ENCODE peak calls at places on chromosome 22, in nine cellular contexts. One of them, this sample, is unnamed.

GRCh38 chr22:27973851-27974250 is 54.8 kb upstream of the PITPNB start:
- DNase-seq in right atrium auricular region: no peak
- DNase-seq in body of pancreas: no peak
- DNase-seq in esophagus squamous epithelium: no peak
- DNase-seq in aorta: no peak
- DNase-seq in PC-3: no peak
- DNase-seq in adrenal gland: no peak
- DNase-seq in SJSA1: no peak
- DNase-seq in HepG2: no peak
- DNase-seq in this sample: no peak

GRCh38 chr22:50696799-50697561 is 24.4 kb downstream of the SHANK3 start:
- DNase-seq in right atrium auricular region: no peak
- DNase-seq in body of pancreas: peak; percentile 20
- DNase-seq in esophagus squamous epithelium: no peak
- DNase-seq in aorta: peak; percentile 76
- DNase-seq in PC-3: peak; percentile 8
- DNase-seq in adrenal gland: no peak
- DNase-seq in SJSA1: no peak
- DNase-seq in HepG2: no peak
- DNase-seq in this sample: peak; percentile 10

GRCh38 chr22:42214625-42215415 is 55.6 kb downstream of the TCF20 start:
- DNase-seq in right atrium auricular region: no peak
- DNase-seq in body of pancreas: no peak
- DNase-seq in esophagus squamous epithelium: no peak
- DNase-seq in aorta: no peak
- DNase-seq in PC-3: no peak
- DNase-seq in adrenal gland: peak; percentile 50
- DNase-seq in SJSA1: no peak
- DNase-seq in HepG2: no peak
- DNase-seq in this sample: no peak

GRCh38 chr22:34645375-34645774 is 420.6 kb upstream of the ISX start:
- DNase-seq in right atrium auricular region: no peak
- DNase-seq in body of pancreas: no peak
- DNase-seq in esophagus squamous epithelium: no peak
- DNase-seq in aorta: no peak
- DNase-seq in PC-3: no peak
- DNase-seq in adrenal gland: no peak
- DNase-seq in SJSA1: no peak
- DNase-seq in HepG2: peak; percentile 5
- DNase-seq in this sample: no peak

GRCh38 chr22:36577019-36577418 is 48.1 kb upstream of the EIF3D start:
- DNase-seq in right atrium auricular region: no peak
- DNase-seq in body of pancreas: no peak
- DNase-seq in esophagus squamous epithelium: no peak
- DNase-seq in aorta: no peak
- DNase-seq in PC-3: peak; percentile 90
- DNase-seq in adrenal gland: no peak
- DNase-seq in SJSA1: peak; percentile 88
- DNase-seq in HepG2: peak; percentile 3
- DNase-seq in this sample: peak; percentile 83

GRCh38 chr22:24996420-24996952 is 44.0 kb downstream of the KIAA1671 start:
- DNase-seq in right atrium auricular region: no peak
- DNase-seq in body of pancreas: no peak
- DNase-seq in esophagus squamous epithelium: no peak
- DNase-seq in aorta: no peak
- DNase-seq in PC-3: peak; percentile 75
- DNase-seq in adrenal gland: no peak
- DNase-seq in SJSA1: peak; percentile 52
- DNase-seq in HepG2: no peak
- DNase-seq in this sample: peak; percentile 60

GRCh38 chr22:40405178-40406062 is 35.0 kb downstream of the SGSM3 start:
- DNase-seq in right atrium auricular region: no peak
- DNase-seq in body of pancreas: no peak
- DNase-seq in esophagus squamous epithelium: no peak
- DNase-seq in aorta: peak; percentile 66
- DNase-seq in PC-3: no peak
- DNase-seq in adrenal gland: no peak
- DNase-seq in SJSA1: peak; percentile 44
- DNase-seq in HepG2: no peak
- DNase-seq in this sample: no peak

GRCh38 chr22:29945435-29945834 is 62.5 kb downstream of the MTMR3 start:
- DNase-seq in right atrium auricular region: no peak
- DNase-seq in body of pancreas: no peak
- DNase-seq in esophagus squamous epithelium: no peak
- DNase-seq in aorta: no peak
- DNase-seq in PC-3: no peak
- DNase-seq in adrenal gland: no peak
- DNase-seq in SJSA1: no peak
- DNase-seq in HepG2: no peak
- DNase-seq in this sample: no peak

GRCh38 chr22:42294034-42294985 is 23.9 kb upstream of the TCF20 start:
- DNase-seq in right atrium auricular region: no peak
- DNase-seq in body of pancreas: peak; percentile 55
- DNase-seq in esophagus squamous epithelium: no peak
- DNase-seq in aorta: peak; percentile 83
- DNase-seq in PC-3: peak; percentile 23
- DNase-seq in adrenal gland: peak; percentile 45
- DNase-seq in SJSA1: no peak
- DNase-seq in HepG2: peak; percentile 39
- DNase-seq in this sample: no peak

GRCh38 chr22:36741204-36741793 is 34.6 kb downstream of the IFT27 start:
- DNase-seq in right atrium auricular region: no peak
- DNase-seq in body of pancreas: no peak
- DNase-seq in esophagus squamous epithelium: no peak
- DNase-seq in aorta: no peak
- DNase-seq in PC-3: no peak
- DNase-seq in adrenal gland: no peak
- DNase-seq in SJSA1: no peak
- DNase-seq in HepG2: no peak
- DNase-seq in this sample: no peak

GRCh38 chr22:26502688-26503561 is 9.3 kb downstream of the TFIP11 start:
- DNase-seq in right atrium auricular region: no peak
- DNase-seq in body of pancreas: no peak
- DNase-seq in esophagus squamous epithelium: no peak
- DNase-seq in aorta: no peak
- DNase-seq in PC-3: peak; percentile 18
- DNase-seq in adrenal gland: peak; percentile 34
- DNase-seq in SJSA1: peak; percentile 80
- DNase-seq in HepG2: no peak
- DNase-seq in this sample: no peak

DNA sequence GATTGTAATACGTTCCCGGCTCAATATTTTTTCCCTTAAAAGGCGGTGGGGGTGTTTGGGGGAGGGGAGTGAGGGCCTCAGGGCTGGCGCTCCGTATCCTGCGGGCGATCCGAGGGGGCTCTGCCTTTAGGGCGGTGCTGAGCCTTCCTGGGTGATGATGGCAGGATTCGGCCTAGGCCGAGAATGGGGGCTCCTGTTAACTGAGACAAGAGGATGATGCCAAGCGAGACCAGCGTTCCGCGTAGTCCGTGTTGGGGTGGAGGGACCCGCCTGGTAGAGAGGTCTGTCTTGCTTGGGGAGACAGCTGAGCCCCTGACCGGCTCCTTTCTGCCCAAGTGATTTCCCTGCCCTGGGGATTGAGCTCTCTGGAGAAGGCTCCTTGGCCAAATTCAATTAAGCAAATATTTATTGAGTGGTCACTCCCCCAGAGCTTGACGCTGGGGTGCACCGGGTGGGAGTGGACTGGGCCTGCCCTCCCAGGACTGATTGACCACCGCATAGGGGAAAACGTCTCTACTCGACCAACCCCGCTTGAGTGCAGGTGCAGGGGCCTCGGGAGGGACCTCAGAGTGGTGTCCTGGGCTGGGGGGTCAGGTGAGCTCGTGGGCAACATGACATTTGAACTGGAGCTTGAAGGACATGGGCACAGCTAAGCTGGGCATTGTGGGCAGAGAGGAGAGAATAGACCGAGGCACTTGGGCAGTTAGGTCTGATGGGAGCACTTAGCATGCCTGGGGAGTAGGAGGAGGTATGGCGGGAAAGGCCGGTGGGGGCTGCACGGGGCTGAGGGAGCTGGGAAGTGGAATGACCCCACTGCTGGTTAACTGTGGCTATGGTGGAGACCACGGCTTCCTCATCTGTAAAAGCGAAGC is 1.1 kb downstream of the GNAZ start:
- DNase-seq in right atrium auricular region: no peak
- DNase-seq in body of pancreas: peak; percentile 14
- DNase-seq in esophagus squamous epithelium: no peak
- DNase-seq in aorta: peak; percentile 74
- DNase-seq in PC-3: no peak
- DNase-seq in adrenal gland: no peak
- DNase-seq in SJSA1: no peak
- DNase-seq in HepG2: no peak
- DNase-seq in this sample: no peak
- H3K27ac ChIP-seq in right atrium auricular region: no peak overlapping the region
- H3K27ac ChIP-seq in body of pancreas: no peak overlapping the region
- H3K27ac ChIP-seq in esophagus squamous epithelium: peak overlapping the region; percentile 62
- H3K27ac ChIP-seq in aorta: no peak overlapping the region
- H3K27ac ChIP-seq in PC-3: no peak overlapping the region
- H3K27ac ChIP-seq in adrenal gland: peak overlapping the region; percentile 59
- H3K27ac ChIP-seq in SJSA1: peak overlapping the region; percentile 97
- H3K27ac ChIP-seq in HepG2: peak overlapping the region; percentile 51
- H3K27ac ChIP-seq in this sample: no peak overlapping the region

GRCh38 chr22:48268771-48269552 is 1506.5 kb downstream of the TBC1D22A start:
- DNase-seq in right atrium auricular region: no peak
- DNase-seq in body of pancreas: no peak
- DNase-seq in esophagus squamous epithelium: no peak
- DNase-seq in aorta: no peak
- DNase-seq in PC-3: no peak
- DNase-seq in adrenal gland: no peak
- DNase-seq in SJSA1: peak; percentile 65
- DNase-seq in HepG2: no peak
- DNase-seq in this sample: no peak
- H3K27me3 ChIP-seq in right atrium auricular region: no peaks in the 10 kb centered on the region
- H3K27me3 ChIP-seq in body of pancreas: no peaks in the 10 kb centered on the region
- H3K27me3 ChIP-seq in esophagus squamous epithelium: peaks cover 32% of the 10 kb centered on the region
- H3K27me3 ChIP-seq in aorta: no peaks in the 10 kb centered on the region
- H3K27me3 ChIP-seq in PC-3: no peaks in the 10 kb centered on the region
- H3K27me3 ChIP-seq in adrenal gland: no peaks in the 10 kb centered on the region
- H3K27me3 ChIP-seq in SJSA1: peaks cover 9% of the 10 kb centered on the region
- H3K27me3 ChIP-seq in HepG2: peaks cover 3% of the 10 kb centered on the region
- H3K27me3 ChIP-seq in this sample: no peaks in the 10 kb centered on the region

DNA sequence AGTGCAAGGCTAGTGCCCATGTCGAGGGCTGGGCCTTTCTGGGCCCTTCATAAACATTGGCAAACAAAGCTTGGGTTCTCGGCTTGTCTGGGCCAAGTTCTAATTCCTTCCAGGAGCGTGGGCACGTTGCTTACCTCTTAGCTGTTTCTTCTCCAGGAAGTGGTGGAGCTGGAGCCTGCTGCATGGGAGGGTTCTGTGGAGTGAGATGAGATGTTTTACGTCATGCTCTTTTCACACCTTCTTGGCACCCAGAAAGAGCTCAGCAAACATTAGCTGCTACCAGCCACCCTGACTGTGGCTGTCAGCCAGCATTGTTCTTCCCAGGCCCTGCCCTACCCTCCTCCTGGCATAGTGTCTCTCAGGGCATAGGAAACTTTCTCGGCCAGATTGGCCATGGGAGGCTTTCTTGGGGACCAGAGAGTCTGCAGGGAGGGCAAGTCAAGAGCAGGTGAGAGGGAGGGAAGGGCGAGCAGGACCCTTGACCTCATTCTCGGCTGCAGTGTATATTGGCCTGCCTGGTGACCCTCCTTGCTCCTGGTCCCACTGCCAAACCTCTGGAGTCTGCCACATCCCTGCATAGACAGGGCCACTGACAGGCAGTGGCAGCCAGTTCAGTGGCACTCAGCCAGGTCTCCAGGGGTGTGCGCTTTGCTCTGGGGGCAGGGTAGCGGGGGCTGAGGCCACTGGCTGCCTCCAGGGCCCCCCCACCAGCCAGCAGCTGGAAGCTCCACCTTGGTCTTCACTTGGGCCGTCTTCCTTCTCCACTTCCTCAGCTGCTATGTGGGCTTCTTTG is 98.8 kb downstream of the BCR start:
- DNase-seq in right atrium auricular region: no peak
- DNase-seq in body of pancreas: peak; percentile 91
- DNase-seq in esophagus squamous epithelium: no peak
- DNase-seq in aorta: no peak
- DNase-seq in PC-3: peak; percentile 49
- DNase-seq in adrenal gland: no peak
- DNase-seq in SJSA1: no peak
- DNase-seq in HepG2: no peak
- DNase-seq in this sample: peak; percentile 84
- H3K27ac ChIP-seq in right atrium auricular region: peak overlapping the region; percentile 26
- H3K27ac ChIP-seq in body of pancreas: peak overlapping the region; percentile 65
- H3K27ac ChIP-seq in esophagus squamous epithelium: peak overlapping the region; percentile 90
- H3K27ac ChIP-seq in aorta: peak overlapping the region; percentile 38
- H3K27ac ChIP-seq in PC-3: peak overlapping the region; percentile 39
- H3K27ac ChIP-seq in adrenal gland: no peak overlapping the region
- H3K27ac ChIP-seq in SJSA1: no peak overlapping the region
- H3K27ac ChIP-seq in HepG2: no peak overlapping the region
- H3K27ac ChIP-seq in this sample: peak overlapping the region; percentile 45

GRCh38 chr22:19150482-19151328 is 613 bp upstream of the GSC2 start:
- DNase-seq in right atrium auricular region: no peak
- DNase-seq in body of pancreas: no peak
- DNase-seq in esophagus squamous epithelium: no peak
- DNase-seq in aorta: no peak
- DNase-seq in PC-3: no peak
- DNase-seq in adrenal gland: no peak
- DNase-seq in SJSA1: no peak
- DNase-seq in HepG2: no peak
- DNase-seq in this sample: no peak

GRCh38 chr22:19148417-19149046 is 1.6 kb downstream of the GSC2 start:
- DNase-seq in right atrium auricular region: no peak
- DNase-seq in body of pancreas: no peak
- DNase-seq in esophagus squamous epithelium: no peak
- DNase-seq in aorta: no peak
- DNase-seq in PC-3: no peak
- DNase-seq in adrenal gland: no peak
- DNase-seq in SJSA1: no peak
- DNase-seq in HepG2: no peak
- DNase-seq in this sample: no peak

GRCh38 chr22:19149047-19149883 is 827 bp downstream of the GSC2 start:
- DNase-seq in right atrium auricular region: no peak
- DNase-seq in body of pancreas: no peak
- DNase-seq in esophagus squamous epithelium: no peak
- DNase-seq in aorta: no peak
- DNase-seq in PC-3: no peak
- DNase-seq in adrenal gland: no peak
- DNase-seq in SJSA1: no peak
- DNase-seq in HepG2: no peak
- DNase-seq in this sample: peak; percentile 35

GRCh38 chr22:19151329-19152191 is 1.5 kb upstream of the GSC2 start:
- DNase-seq in right atrium auricular region: no peak
- DNase-seq in body of pancreas: no peak
- DNase-seq in esophagus squamous epithelium: no peak
- DNase-seq in aorta: no peak
- DNase-seq in PC-3: no peak
- DNase-seq in adrenal gland: no peak
- DNase-seq in SJSA1: no peak
- DNase-seq in HepG2: no peak
- DNase-seq in this sample: no peak

DNA sequence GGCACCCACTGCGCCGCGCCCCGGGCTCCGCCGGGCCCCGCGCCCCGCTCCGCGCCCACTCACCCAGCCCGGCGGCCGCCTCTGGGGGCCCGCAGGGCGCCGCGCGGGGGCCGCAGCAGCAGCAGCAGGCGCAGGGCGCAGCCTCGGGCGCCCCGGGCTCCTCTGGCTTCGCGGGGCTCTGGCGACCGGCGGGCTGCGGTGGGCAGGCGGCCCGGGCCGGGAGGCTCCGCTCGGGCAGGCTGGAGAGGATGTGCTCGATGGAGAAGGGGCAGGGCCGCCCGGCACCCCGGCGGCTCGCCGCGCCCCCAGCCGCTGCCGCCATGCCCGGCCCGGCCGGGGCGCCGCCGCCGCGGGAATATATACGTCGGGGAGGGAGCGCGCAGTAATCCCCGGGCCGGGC is at the start of gene GSC2:
- DNase-seq in right atrium auricular region: no peak
- DNase-seq in body of pancreas: no peak
- DNase-seq in esophagus squamous epithelium: no peak
- DNase-seq in aorta: no peak
- DNase-seq in PC-3: no peak
- DNase-seq in adrenal gland: no peak
- DNase-seq in SJSA1: no peak
- DNase-seq in HepG2: no peak
- DNase-seq in this sample: no peak
- H3K27me3 ChIP-seq in right atrium auricular region: peaks cover 19% of the 10 kb centered on the region
- H3K27me3 ChIP-seq in body of pancreas: no peaks in the 10 kb centered on the region
- H3K27me3 ChIP-seq in esophagus squamous epithelium: peaks cover 78% of the 10 kb centered on the region
- H3K27me3 ChIP-seq in aorta: no peaks in the 10 kb centered on the region
- H3K27me3 ChIP-seq in PC-3: peaks cover 14% of the 10 kb centered on the region
- H3K27me3 ChIP-seq in adrenal gland: peaks cover 41% of the 10 kb centered on the region
- H3K27me3 ChIP-seq in SJSA1: peaks cover 71% of the 10 kb centered on the region
- H3K27me3 ChIP-seq in HepG2: peaks cover 7% of the 10 kb centered on the region
- H3K27me3 ChIP-seq in this sample: peaks cover 77% of the 10 kb centered on the region